ENCODE peak calls at places on chromosomes 4 and X, in ten cellular contexts. U is CD8-positive, alpha-beta T cell; P is H1; O is cardiac muscle cell; E is GM12878; I is body of pancreas; A is Peyer's patch; R is spleen; S is HCT116; C is A549. V is an unnamed sample.

GRCh38 chr4:76943790-76944189 is 5.8 kb upstream of the SEPTIN11 start:
- DNase-seq in P (no peak), O (no peak), A (no peak), I (no peak), U (no peak), E (no peak), C (no peak), R (no peak), S (no peak), V (no peak)

GRCh38 chr4:3821580-3822229 is 55.5 kb downstream of the ADRA2C start:
- DNase-seq in A (no peak), U (no peak), S (no peak), C (no peak), P (no peak), E (no peak), I (no peak), R (no peak), O (no peak), V (no peak)

GRCh38 chr4:172515266-172515879 is 653.2 kb upstream of the GALNT7 start:
- DNase-seq in I (no peak), R (no peak), E (no peak), O (no peak), U (no peak), C (no peak), A (no peak), S (no peak), P (peak; percentile 15), V (no peak)

GRCh38 chr4:84497220-84497834 is 1.8 kb downstream of the NKX6-1 start:
- DNase-seq in P (no peak), A (no peak), S (no peak), R (no peak), O (no peak), I (no peak), E (no peak), U (no peak), C (no peak), V (no peak)

GRCh38 chr4:2388430-2389182 is 29.8 kb downstream of the ZFYVE28 start:
- DNase-seq in R (no peak), C (no peak), P (no peak), S (no peak), I (no peak), A (no peak), O (no peak), E (no peak), U (no peak), V (no peak)

GRCh38 chr4:94691552-94691951 is 66.2 kb upstream of the BMPR1B start:
- DNase-seq in E (no peak), R (no peak), C (no peak), S (no peak), U (no peak), I (no peak), A (no peak), P (no peak), O (no peak), V (no peak)

GRCh38 chrX:72180539-72180938 is 1.0 kb upstream of the PIN4 start:
- DNase-seq in A (no peak), P (no peak), O (no peak), S (no peak), C (no peak), I (no peak), E (no peak), U (no peak), R (no peak), V (no peak)

GRCh38 chr4:2413821-2414610 is 4.4 kb downstream of the ZFYVE28 start:
- DNase-seq in O (no peak), I (no peak), P (no peak), C (no peak), E (no peak), S (no peak), U (peak; percentile 18), A (peak; percentile 90), R (peak; percentile 79), V (no peak)

GRCh38 chrX:15233416-15234015 is 36.4 kb downstream of the ASB9 start:
- DNase-seq in C (no peak), A (no peak), R (no peak), P (no peak), S (no peak), I (no peak), E (no peak), U (no peak), O (no peak), V (no peak)

GRCh38 chrX:17291998-17292658 is 82.9 kb upstream of the NHS start:
- DNase-seq in U (no peak), O (no peak), I (no peak), A (no peak), C (no peak), R (no peak), E (no peak), P (no peak), S (no peak), V (no peak)

GRCh38 chr4:147863111-147863747 is 131.3 kb downstream of the ARHGAP10 start:
- DNase-seq in P (no peak), I (no peak), U (no peak), C (no peak), O (no peak), E (no peak), R (no peak), S (no peak), A (no peak), V (no peak)

GRCh38 chr4:8110071-8110986 is 48.3 kb downstream of the ABLIM2 start:
- DNase-seq in E (no peak), A (no peak), C (peak; percentile 44), O (peak; percentile 65), I (no peak), P (peak; percentile 65), R (no peak), S (no peak), U (no peak), V (no peak)

GRCh38 chrX:119067023-119067739 is 5.6 kb upstream of the CT47C1 start:
- DNase-seq in A (peak; percentile 72), S (peak; percentile 26), E (no peak), O (peak; percentile 55), I (peak; percentile 64), C (peak; percentile 50), R (no peak), U (peak; percentile 21), P (no peak), V (no peak)

GRCh38 chrX:11427082-11428033 is 134.1 kb downstream of the AMELX start:
- DNase-seq in C (no peak), P (no peak), E (no peak), I (peak; percentile 23), A (peak; percentile 63), S (no peak), R (peak; percentile 78), U (no peak), O (peak; percentile 6), V (no peak)
- TF ChIP-seq CTCF in C (no peak), P (peak; percentile 41), E (peak; percentile 14), I (no peak), A (peak; percentile 20), S (no peak), R (peak; percentile 6), U (no peak), O (peak; percentile 50), V (no peak)

DNA sequence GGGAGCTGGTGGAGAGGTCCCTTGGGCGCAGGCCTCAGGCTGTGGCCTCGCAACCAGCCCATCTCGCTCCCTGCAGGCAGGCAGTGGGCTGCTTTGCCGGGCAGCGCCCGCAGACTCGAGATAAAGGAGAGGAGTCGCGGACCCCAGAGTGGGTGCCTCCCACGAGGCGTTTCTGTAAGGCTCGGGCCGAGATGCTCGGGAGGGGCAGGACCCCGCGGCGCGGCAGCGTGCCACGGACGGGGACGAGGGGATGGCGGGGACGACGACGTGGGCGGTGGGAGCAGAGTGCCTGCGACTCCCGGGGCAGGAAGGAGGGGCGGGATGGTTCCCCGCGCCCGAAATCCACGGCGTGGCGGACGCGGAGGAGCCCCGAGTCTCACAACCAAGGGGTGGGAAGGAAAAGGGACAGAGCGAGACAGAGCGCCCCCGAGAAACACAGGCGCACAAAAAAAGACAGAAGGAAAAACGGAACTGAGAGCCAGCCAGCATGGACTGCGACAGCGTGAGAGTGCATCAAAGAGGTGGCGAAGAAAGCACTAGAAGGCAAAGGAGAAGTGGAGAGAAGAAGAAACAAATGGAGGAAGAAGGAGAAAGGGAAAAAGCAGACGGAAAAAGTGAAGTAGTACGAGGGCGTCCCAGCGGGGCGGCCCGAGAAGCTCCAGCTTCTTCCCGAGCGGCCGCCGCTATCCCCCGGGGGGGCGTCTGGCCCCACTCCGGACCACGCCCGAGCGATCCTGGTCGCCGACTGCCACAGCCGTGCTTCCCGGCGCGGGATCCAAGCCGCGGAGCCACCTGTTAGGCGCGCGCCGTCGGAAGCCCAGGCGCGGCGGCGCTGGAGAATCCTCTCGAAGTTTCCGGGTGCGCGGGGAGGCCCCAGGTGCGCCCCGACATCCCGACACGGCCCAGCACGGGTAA is 1.5 kb downstream of the BEND4 start:
- DNase-seq in P (no peak), S (no peak), I (no peak), U (no peak), R (peak; percentile 86), O (peak; percentile 13), A (peak; percentile 56), C (no peak), E (no peak), V (no peak)
- H3K4me3 ChIP-seq in P (peak overlapping the region; percentile 66), S (no peak overlapping the region), I (no peak overlapping the region), U (peak overlapping the region; percentile 37), R (peak overlapping the region; percentile 86), O (peak overlapping the region; percentile 39), A (peak overlapping the region; percentile 75), C (peak overlapping the region; percentile 42), E (peak overlapping the region; percentile 66), V (peak overlapping the region; percentile 28)

DNA sequence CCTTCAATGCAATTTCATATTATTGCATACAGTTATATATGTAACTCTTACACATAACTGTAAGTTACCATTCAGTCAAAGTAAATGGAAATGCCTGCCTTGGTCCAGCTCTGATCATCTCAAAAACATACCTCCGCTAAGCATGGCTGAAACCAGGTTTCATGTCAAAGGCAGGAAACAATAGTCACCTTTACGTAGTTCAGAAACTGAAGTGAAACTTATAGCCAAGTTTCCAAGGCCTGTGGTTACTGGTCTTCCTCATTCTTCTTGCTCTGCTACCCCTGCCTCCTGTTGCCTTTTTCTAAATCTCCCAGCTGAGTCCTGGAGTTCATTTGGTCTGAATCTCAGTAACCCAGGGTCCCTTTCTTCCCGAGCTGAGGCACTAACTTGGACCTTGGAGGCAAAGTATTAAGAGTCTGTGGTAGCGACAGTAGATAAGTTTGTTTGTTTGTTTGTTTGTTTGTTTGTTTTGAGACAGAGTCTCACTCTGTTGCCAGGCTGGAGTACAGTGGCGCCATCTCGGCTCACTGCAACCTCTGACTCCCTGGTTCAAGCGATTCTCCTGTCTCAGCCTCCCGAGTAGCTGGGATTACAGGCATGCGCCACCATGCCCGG is 30.8 kb downstream of the DAPP1 start:
- DNase-seq in C (no peak), U (no peak), O (no peak), R (no peak), I (no peak), E (peak; percentile 87), P (no peak), A (no peak), S (no peak), V (no peak)
- H3K4me1 ChIP-seq in C (no peaks in the 10 kb centered on the region), U (peaks cover 25% of the 10 kb centered on the region), O (peaks cover 13% of the 10 kb centered on the region), R (peaks cover 75% of the 10 kb centered on the region), I (no peaks in the 10 kb centered on the region), E (peaks cover 63% of the 10 kb centered on the region), P (no peaks in the 10 kb centered on the region), A (no peaks in the 10 kb centered on the region), S (no peaks in the 10 kb centered on the region), V (no peaks in the 10 kb centered on the region)

DNA sequence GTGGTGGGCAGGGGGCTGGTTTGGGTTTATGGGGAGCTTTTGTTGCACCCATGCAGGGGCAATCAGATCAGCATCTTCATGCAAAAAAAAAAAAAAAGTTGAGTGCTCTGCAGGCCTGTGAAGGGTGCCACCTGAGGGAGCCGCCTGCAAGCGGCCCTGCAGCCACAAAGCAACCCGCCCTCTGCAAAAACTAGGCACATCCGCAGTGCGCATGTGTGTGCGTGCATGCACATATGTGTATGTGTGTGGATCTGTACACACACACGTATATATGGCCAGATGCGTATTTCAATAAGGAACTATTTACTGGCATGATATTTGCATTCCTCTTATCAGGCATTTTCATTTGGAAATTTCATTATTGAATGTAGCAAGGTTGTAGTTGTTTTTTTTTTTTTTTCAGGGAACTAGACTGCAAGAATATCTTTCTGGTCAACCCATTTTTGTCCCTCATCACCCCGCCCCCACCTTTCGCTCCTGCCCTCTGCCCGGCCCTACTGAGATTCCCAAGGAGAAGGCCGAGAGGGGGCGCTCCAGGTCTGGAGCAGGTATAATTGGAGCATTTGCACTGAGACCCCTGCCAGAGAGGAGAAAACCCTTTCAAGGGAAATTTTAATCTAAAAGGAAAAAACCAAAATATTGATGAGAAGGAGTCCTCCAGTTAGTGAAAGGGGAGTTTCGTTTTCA is 18.1 kb downstream of the CCNQ start:
- DNase-seq in P (no peak), I (no peak), U (no peak), O (peak; percentile 20), S (no peak), A (no peak), R (no peak), C (peak; percentile 14), E (no peak), V (no peak)
- TF ChIP-seq CTCF in P (peak; percentile 44), I (no peak), U (no peak), O (no peak), S (peak; percentile 55), A (no peak), R (no peak), C (peak; percentile 30), E (no peak), V (no peak)